ENCODE peak calls at places on chromosomes 4 and X, in four cellular contexts. J, W, Q and D are unnamed samples.

GRCh38 chr4:183291070-183291469 is 29.0 kb downstream of the CLDN22 start:
- DNase-seq in J (no peak), W (no peak), Q (no peak), D (no peak)

GRCh38 chr4:80963051-80963450 is 67.5 kb upstream of the BMP3 start:
- DNase-seq in Q (no peak), W (no peak), J (no peak), D (no peak)

GRCh38 chr4:109559625-109559982 is 442 bp upstream of the MCUB start:
- DNase-seq in W (no peak), Q (peak; percentile 14), J (no peak), D (peak; percentile 33)

GRCh38 chrX:107729558-107730297 is 45.9 kb downstream of the TSC22D3 start:
- DNase-seq in J (no peak), W (no peak), Q (no peak), D (no peak)

GRCh38 chrX:71930298-71930697 is 19.7 kb downstream of the NHSL2 start:
- DNase-seq in W (no peak), Q (no peak), J (no peak), D (no peak)

GRCh38 chr4:109079177-109079576 is 223.3 kb downstream of the COL25A1 start:
- DNase-seq in Q (no peak), W (no peak), J (no peak), D (no peak)

GRCh38 chr4:76758290-76758882 is 139.6 kb downstream of the SOWAHB start:
- DNase-seq in W (peak; percentile 28), J (no peak), Q (peak; percentile 69), D (peak; percentile 64)

GRCh38 chr4:102518703-102519131 is 17.6 kb downstream of the NFKB1 start:
- DNase-seq in W (no peak), Q (no peak), J (no peak), D (no peak)

GRCh38 chr4:112245383-112245782 is 13.8 kb downstream of the AP1AR start:
- DNase-seq in Q (no peak), J (no peak), W (no peak), D (no peak)

GRCh38 chr4:79831119-79831528 is 241.9 kb downstream of the ANTXR2 start:
- DNase-seq in W (no peak), J (no peak), Q (no peak), D (peak; percentile 12)

GRCh38 chr4:152848508-152848907 is 68.8 kb downstream of the ARFIP1 start:
- DNase-seq in J (no peak), W (no peak), Q (no peak), D (no peak)

GRCh38 chr4:151408380-151408629 is 671 bp upstream of the FHIP1A start:
- DNase-seq in J (no peak), Q (no peak), W (no peak), D (no peak)

GRCh38 chrX:21806691-21807090 is 32.7 kb upstream of the MBTPS2 start:
- DNase-seq in J (no peak), W (no peak), Q (no peak), D (no peak)

GRCh38 chrX:26915064-26915463 is 548.1 kb downstream of the PPP4R3C start:
- DNase-seq in Q (no peak), J (no peak), W (no peak), D (no peak)

GRCh38 chrX:1138476-1138875 is 74.0 kb downstream of the CRLF2 start:
- DNase-seq in J (no peak), W (no peak), Q (no peak), D (no peak)

GRCh38 chr4:95304898-95305297 is 243.9 kb downstream of the UNC5C start:
- DNase-seq in Q (no peak), J (no peak), W (no peak), D (no peak)

GRCh38 chr4:33482773-33483172 is 2761.5 kb downstream of the ARAP2 start:
- DNase-seq in Q (no peak), J (no peak), W (no peak), D (no peak)

GRCh38 chr4:174018236-174018635 is 265.2 kb downstream of the FBXO8 start:
- DNase-seq in W (no peak), Q (no peak), J (no peak), D (no peak)

GRCh38 chr4:33537527-33537926 is 2706.8 kb downstream of the ARAP2 start:
- DNase-seq in Q (no peak), J (no peak), W (no peak), D (no peak)

GRCh38 chr4:106584590-106584989 is 216.0 kb upstream of the GIMD1 start:
- DNase-seq in Q (no peak), W (no peak), J (no peak), D (no peak)

GRCh38 chrX:140507982-140508305 is 3.1 kb upstream of the SOX3 start:
- DNase-seq in Q (no peak), W (no peak), J (no peak), D (peak; percentile 66)

GRCh38 chrX:70089575-70090297 is 27.5 kb downstream of the OTUD6A start:
- DNase-seq in Q (no peak), W (no peak), J (no peak), D (no peak)

GRCh38 chr4:27100713-27101112 is 240.1 kb downstream of the STIM2 start:
- DNase-seq in W (no peak), Q (no peak), J (no peak), D (no peak)

GRCh38 chr4:168832746-168833575 is 177.1 kb downstream of the CBR4 start:
- DNase-seq in Q (no peak), W (no peak), J (no peak), D (peak; percentile 21)

GRCh38 chrX:71367396-71367795 is 1.2 kb downstream of the TAF1 start:
- DNase-seq in W (no peak), Q (no peak), J (no peak), D (no peak)

GRCh38 chr4:5543681-5544080 is 164.7 kb downstream of the EVC2 start:
- DNase-seq in Q (no peak), J (no peak), W (no peak), D (no peak)

GRCh38 chr4:7887415-7887814 is 52.2 kb downstream of the AFAP1 start:
- DNase-seq in W (no peak), J (no peak), Q (no peak), D (no peak)

GRCh38 chr4:151681085-151681484 is 79.7 kb downstream of the GATB start:
- DNase-seq in Q (no peak), W (no peak), J (no peak), D (no peak)

GRCh38 chrX:107715331-107716044 is 60.1 kb downstream of the TSC22D3 start:
- DNase-seq in Q (no peak), J (no peak), W (no peak), D (no peak)

GRCh38 chrX:121642415-121642814 is 595.0 kb downstream of the GLUD2 start:
- DNase-seq in Q (no peak), J (no peak), W (no peak), D (no peak)

GRCh38 chr4:79686976-79687375 is 278.9 kb upstream of the GK2 start:
- DNase-seq in Q (no peak), W (no peak), J (no peak), D (no peak)

DNA sequence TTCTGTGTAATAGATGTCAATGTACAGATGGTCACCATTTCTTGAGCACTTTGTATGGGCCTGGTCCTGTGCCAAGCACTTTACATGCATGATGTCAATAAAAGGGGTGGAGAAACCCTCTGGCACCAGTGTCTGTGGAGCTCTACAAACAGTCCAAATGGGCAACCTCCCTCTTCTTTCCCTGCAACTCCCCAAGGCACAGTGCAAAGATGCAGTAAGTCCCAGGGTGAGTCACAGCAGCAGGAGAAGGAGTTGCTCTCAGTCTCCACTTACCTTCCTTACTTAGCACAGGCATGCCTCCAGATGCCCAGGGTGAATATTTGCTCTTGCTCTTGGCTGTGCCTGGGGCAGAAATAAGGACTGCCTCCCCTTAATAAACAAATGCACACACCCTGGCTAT is 4.3 kb downstream of the OCIAD2 start:
- DNase-seq in Q (no peak), J (no peak), W (no peak), D (no peak)
- TF ChIP-seq TARDBP in Q (no peak), J (no peak), W (no peak), D (no peak)

DNA sequence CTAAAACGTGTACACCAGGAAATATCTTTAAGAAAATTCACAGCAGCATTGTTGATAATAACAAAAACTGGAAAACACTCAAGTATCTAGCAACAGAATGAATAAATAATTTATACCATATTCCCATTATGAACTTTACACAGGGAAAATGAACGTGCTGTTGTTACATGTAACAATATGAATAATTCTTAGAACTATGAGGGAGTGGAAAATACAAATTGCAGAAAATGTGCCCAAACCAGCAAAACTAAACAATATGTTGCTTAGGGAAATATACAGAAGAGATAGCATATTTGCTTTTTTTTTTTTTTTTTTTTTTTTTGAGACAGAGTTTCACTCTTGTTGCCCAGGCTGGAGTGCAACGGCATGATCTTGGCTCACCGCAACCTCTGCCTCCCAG is 14.8 kb upstream of the FAT1 start:
- DNase-seq in Q (no peak), J (no peak), W (no peak), D (no peak)
- TF ChIP-seq TARDBP in Q (no peak), J (no peak), W (no peak), D (no peak)

GRCh38 chrX:75301060-75301459 is 27.2 kb downstream of the UPRT start:
- DNase-seq in Q (no peak), J (no peak), W (no peak), D (no peak)
- TF ChIP-seq TARDBP in Q (no peak), J (no peak), W (no peak), D (no peak)

DNA sequence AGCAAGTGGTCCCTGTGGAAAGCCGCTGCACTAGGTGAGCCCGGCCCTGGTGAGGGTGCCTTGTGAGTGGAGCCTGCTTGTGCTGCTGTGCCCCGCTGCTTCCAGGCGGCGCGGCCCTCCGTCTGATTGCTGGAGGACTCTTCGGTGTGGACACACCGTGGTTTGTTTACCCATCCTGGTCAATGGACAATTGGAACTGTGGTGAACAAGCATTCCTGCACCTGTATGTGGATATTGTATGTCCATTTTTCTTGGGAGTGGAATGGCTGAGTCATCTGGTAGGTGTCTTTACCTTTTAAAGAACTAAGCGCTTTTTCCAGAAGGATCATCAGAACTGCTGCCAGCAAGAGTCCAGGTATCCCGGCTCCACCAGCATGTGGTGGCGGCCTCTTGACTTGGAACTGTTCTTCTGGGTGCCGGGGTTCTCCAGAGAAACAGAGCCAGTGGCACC is 15.6 kb downstream of the MAEA start:
- DNase-seq in Q (no peak), W (peak; percentile 84), J (no peak), D (no peak)
- TF ChIP-seq TARDBP in Q (no peak), W (peak; percentile 44), J (no peak), D (no peak)

GRCh38 chrX:76427560-76428242 is at the start of gene MAGEE1:
- DNase-seq in Q (peak; percentile 61), J (peak; percentile 19), W (peak; percentile 34), D (peak; percentile 76)
- TF ChIP-seq TARDBP in Q (no peak), J (no peak), W (no peak), D (no peak)